ENCODE peak calls at places on chromosomes 6 and 20, in five cellular contexts. One of them, this sample, is unnamed.

GRCh38 chr20:36591854-36592641 is 13.5 kb upstream of the RAB5IF start:
- DNase-seq in right cardiac atrium: peak; percentile 61
- DNase-seq in coronary artery: no peak
- DNase-seq in NCI-H2107: no peak
- DNase-seq in cardiac muscle cell: peak; percentile 53
- DNase-seq in this sample: no peak

GRCh38 chr6:27168586-27169443 is 78.7 kb upstream of the PRSS16 start:
- DNase-seq in right cardiac atrium: no peak
- DNase-seq in coronary artery: no peak
- DNase-seq in NCI-H2107: no peak
- DNase-seq in cardiac muscle cell: no peak
- DNase-seq in this sample: no peak

GRCh38 chr6:28597217-28597835 is 71.6 kb downstream of the GPX5 start:
- DNase-seq in right cardiac atrium: peak; percentile 47
- DNase-seq in coronary artery: no peak
- DNase-seq in NCI-H2107: no peak
- DNase-seq in cardiac muscle cell: no peak
- DNase-seq in this sample: no peak

GRCh38 chr6:127343753-127344659 is 597 bp upstream of the ECHDC1 start:
- DNase-seq in right cardiac atrium: no peak
- DNase-seq in coronary artery: no peak
- DNase-seq in NCI-H2107: no peak
- DNase-seq in cardiac muscle cell: peak; percentile 14
- DNase-seq in this sample: no peak

GRCh38 chr6:141107562-141108160 is 1025.1 kb upstream of the GJE1 start:
- DNase-seq in right cardiac atrium: no peak
- DNase-seq in coronary artery: no peak
- DNase-seq in NCI-H2107: no peak
- DNase-seq in cardiac muscle cell: no peak
- DNase-seq in this sample: no peak

GRCh38 chr6:75204959-75205775 is 686 bp downstream of the COL12A1 start:
- DNase-seq in right cardiac atrium: peak; percentile 69
- DNase-seq in coronary artery: peak; percentile 90
- DNase-seq in NCI-H2107: no peak
- DNase-seq in cardiac muscle cell: peak; percentile 38
- DNase-seq in this sample: peak; percentile 45

GRCh38 chr6:31210842-31211241 is 40.4 kb upstream of the POU5F1 start:
- DNase-seq in right cardiac atrium: no peak
- DNase-seq in coronary artery: no peak
- DNase-seq in NCI-H2107: no peak
- DNase-seq in cardiac muscle cell: no peak
- DNase-seq in this sample: no peak

GRCh38 chr20:36261389-36262105 is 25.3 kb downstream of the AAR2 start:
- DNase-seq in right cardiac atrium: no peak
- DNase-seq in coronary artery: no peak
- DNase-seq in NCI-H2107: no peak
- DNase-seq in cardiac muscle cell: no peak
- DNase-seq in this sample: no peak

GRCh38 chr20:16054917-16055316 is 518.3 kb downstream of the KIF16B start:
- DNase-seq in right cardiac atrium: no peak
- DNase-seq in coronary artery: no peak
- DNase-seq in NCI-H2107: no peak
- DNase-seq in cardiac muscle cell: no peak
- DNase-seq in this sample: no peak

GRCh38 chr20:2752631-2753455 is 47.6 kb downstream of the CPXM1 start:
- DNase-seq in right cardiac atrium: peak; percentile 72
- DNase-seq in coronary artery: no peak
- DNase-seq in NCI-H2107: no peak
- DNase-seq in cardiac muscle cell: peak; percentile 70
- DNase-seq in this sample: peak; percentile 57

GRCh38 chr6:135008941-135009290 is 45.7 kb downstream of the HBS1L start:
- DNase-seq in right cardiac atrium: no peak
- DNase-seq in coronary artery: no peak
- DNase-seq in NCI-H2107: no peak
- DNase-seq in cardiac muscle cell: no peak
- DNase-seq in this sample: no peak

GRCh38 chr6:139943391-139943790 is 568.9 kb upstream of the CITED2 start:
- DNase-seq in right cardiac atrium: no peak
- DNase-seq in coronary artery: no peak
- DNase-seq in NCI-H2107: no peak
- DNase-seq in cardiac muscle cell: no peak
- DNase-seq in this sample: no peak